ENCODE peak calls at places on chromosomes 12 and 14, in six cellular contexts. P is K562, N is H1, A is GM12878, O is HCT116, C is HepG2. U is an unnamed sample.

GRCh38 chr12:52771088-52771487 is 6.1 kb downstream of the KRT76 start:
- DNase-seq in P (no peak), N (no peak), A (no peak), O (no peak), C (no peak), U (no peak)

GRCh38 chr12:52587563-52587962 is 13.7 kb downstream of the KRT72 start:
- DNase-seq in P (no peak), N (no peak), A (no peak), O (no peak), C (no peak), U (no peak)

GRCh38 chr14:94483729-94484275 is 7.8 kb upstream of the SERPINA9 start:
- DNase-seq in P (no peak), N (no peak), A (no peak), O (no peak), C (no peak), U (no peak)

GRCh38 chr14:69261761-69262331 is 1.9 kb downstream of the GALNT16 start:
- DNase-seq in P (no peak), N (peak; percentile 54), A (no peak), O (no peak), C (peak; percentile 69), U (no peak)

GRCh38 chr12:26803552-26803951 is 29.4 kb downstream of the ITPR2 start:
- DNase-seq in P (no peak), N (no peak), A (no peak), O (no peak), C (no peak), U (no peak)

GRCh38 chr12:22658214-22658613 is 33.2 kb downstream of the ETNK1 start:
- DNase-seq in P (no peak), N (no peak), A (no peak), O (no peak), C (no peak), U (no peak)

GRCh38 chr14:73825551-73826188 is 26.0 kb upstream of the PTGR2 start:
- DNase-seq in P (peak; percentile 80), N (peak; percentile 73), A (peak; percentile 20), O (peak; percentile 76), C (peak; percentile 69), U (peak; percentile 52)

GRCh38 chr14:89365071-89365801 is 51.8 kb downstream of the FOXN3 start:
- DNase-seq in P (no peak), N (no peak), A (peak; percentile 81), O (no peak), C (no peak), U (no peak)

GRCh38 chr12:11553871-11554533 is 95.5 kb upstream of the ETV6 start:
- DNase-seq in P (peak; percentile 47), N (no peak), A (peak; percentile 88), O (peak; percentile 56), C (peak; percentile 34), U (peak; percentile 93)

GRCh38 chr12:118206107-118206412 is 70.1 kb downstream of the PEBP1 start:
- DNase-seq in P (no peak), N (no peak), A (no peak), O (no peak), C (peak; percentile 2), U (no peak)

GRCh38 chr12:127052491-127053232 is 1214.3 kb upstream of the TMEM132C start:
- DNase-seq in P (no peak), N (no peak), A (no peak), O (peak; percentile 94), C (no peak), U (no peak)

GRCh38 chr12:54439521-54440255 is 20.6 kb upstream of the ITGA5 start:
- DNase-seq in P (peak; percentile 58), N (no peak), A (no peak), O (peak; percentile 38), C (peak; percentile 18), U (no peak)

GRCh38 chr12:120820885-120821510 is 83.2 kb downstream of the SPPL3 start:
- DNase-seq in P (no peak), N (no peak), A (no peak), O (no peak), C (no peak), U (no peak)

GRCh38 chr12:57621497-57622292 is 10.5 kb downstream of the ARHGEF25 start:
- DNase-seq in P (peak; percentile 86), N (peak; percentile 87), A (no peak), O (peak; percentile 15), C (no peak), U (no peak)

GRCh38 chr14:101331141-101331525 is 230.2 kb upstream of the DIO3 start:
- DNase-seq in P (no peak), N (no peak), A (no peak), O (no peak), C (no peak), U (no peak)

GRCh38 chr14:30214014-30214413 is 286.4 kb upstream of the PRKD1 start:
- DNase-seq in P (no peak), N (no peak), A (no peak), O (no peak), C (no peak), U (no peak)

GRCh38 chr12:45580570-45580969 is 148.9 kb upstream of the ARID2 start:
- DNase-seq in P (no peak), N (no peak), A (no peak), O (no peak), C (no peak), U (no peak)

DNA sequence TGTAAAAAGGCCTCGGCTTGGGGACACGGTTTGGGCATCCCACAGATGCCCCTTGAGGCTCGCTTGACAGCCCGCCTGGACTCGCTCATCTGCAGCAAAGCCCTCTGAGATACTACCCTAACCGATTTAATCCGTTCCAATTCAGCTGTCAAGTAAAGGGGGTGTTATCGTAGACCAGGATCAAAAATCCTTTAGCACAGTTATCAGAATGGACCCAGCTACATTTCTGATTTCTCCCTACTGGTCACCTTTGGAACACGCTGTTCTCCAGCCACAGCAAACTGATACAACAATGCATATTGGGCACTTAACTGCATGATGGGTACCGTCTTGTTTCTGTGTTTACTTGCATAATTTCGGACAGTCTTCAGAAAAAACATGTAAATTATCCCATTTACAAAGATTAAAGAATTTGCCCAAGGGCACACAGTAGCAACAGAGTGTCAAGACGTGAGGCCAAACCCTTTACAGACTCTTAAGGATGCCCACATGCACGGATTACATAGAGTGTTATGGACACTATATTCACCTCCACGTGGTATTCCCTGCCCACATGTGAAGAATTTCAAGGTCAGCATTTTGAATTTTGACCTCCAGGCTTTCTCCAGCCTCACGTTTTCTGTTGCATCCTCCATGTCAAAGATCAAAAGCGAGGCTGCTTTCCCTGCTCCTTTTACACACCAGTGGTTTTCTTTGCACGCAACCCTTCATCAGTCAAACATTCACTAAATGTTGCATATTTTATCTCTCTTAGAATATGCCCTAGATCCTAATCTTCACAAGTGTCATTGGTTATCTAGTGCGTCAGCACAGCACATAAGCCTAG is 3.2 kb upstream of the DUSP6 start:
- DNase-seq in P (no peak), N (no peak), A (no peak), O (no peak), C (peak; percentile 65), U (no peak)
- TF ChIP-seq YY1 in P (no peak), N (no peak), A (no peak), O (no peak), C (no peak), U (no peak)

GRCh38 chr12:78878447-78878846 is 13.9 kb downstream of the SYT1 start:
- DNase-seq in P (no peak), N (no peak), A (no peak), O (no peak), C (no peak), U (no peak)
- TF ChIP-seq ZNF274 in P (no peak), N (no peak), A (no peak), O (no peak), C (no peak), U (no peak)

GRCh38 chr12:27843714-27844245 is 63.7 kb upstream of the MANSC4 start:
- DNase-seq in P (peak; percentile 23), N (no peak), A (no peak), O (no peak), C (peak; percentile 21), U (no peak)
- TF ChIP-seq YY1 in P (no peak), N (no peak), A (no peak), O (no peak), C (no peak), U (no peak)

GRCh38 chr14:71452987-71453386 is 479.2 kb upstream of the RGS6 start:
- DNase-seq in P (no peak), N (no peak), A (no peak), O (no peak), C (no peak), U (no peak)
- TF ChIP-seq ZNF274 in P (no peak), N (no peak), A (no peak), O (no peak), C (no peak), U (no peak)

GRCh38 chr12:6432991-6433390 is 11.8 kb upstream of the CD27 start:
- DNase-seq in P (no peak), N (no peak), A (no peak), O (no peak), C (no peak), U (no peak)
- TF ChIP-seq YY1 in P (no peak), N (no peak), A (no peak), O (no peak), C (no peak), U (no peak)

GRCh38 chr12:56231184-56231582 is 1.3 kb downstream of the SLC39A5 start:
- DNase-seq in P (no peak), N (no peak), A (no peak), O (no peak), C (no peak), U (no peak)

GRCh38 chr12:56234746-56235436 is 5.0 kb downstream of the SLC39A5 start:
- DNase-seq in P (no peak), N (no peak), A (no peak), O (no peak), C (no peak), U (no peak)

GRCh38 chr12:56229082-56229481 is 769 bp upstream of the SLC39A5 start:
- DNase-seq in P (no peak), N (no peak), A (no peak), O (no peak), C (no peak), U (no peak)

GRCh38 chr12:56229819-56230448 is at the start of gene SLC39A5:
- DNase-seq in P (no peak), N (no peak), A (no peak), O (no peak), C (no peak), U (no peak)

GRCh38 chr12:56230449-56231183 is 765 bp downstream of the SLC39A5 start:
- DNase-seq in P (no peak), N (no peak), A (no peak), O (no peak), C (peak; percentile 93), U (no peak)
- TF ChIP-seq ZNF274 in P (no peak), N (no peak), A (no peak), O (no peak), C (no peak), U (no peak)

GRCh38 chr12:133106253-133106652 is 23.8 kb downstream of the ZNF891 start:
- DNase-seq in P (no peak), N (no peak), A (no peak), O (no peak), C (no peak), U (no peak)
- TF ChIP-seq YY1 in P (no peak), N (no peak), A (no peak), O (no peak), C (no peak), U (no peak)

GRCh38 chr12:122722347-122722746 is 5.7 kb upstream of the HCAR3 start:
- DNase-seq in P (no peak), N (no peak), A (no peak), O (no peak), C (no peak), U (no peak)
- TF ChIP-seq ZNF274 in P (no peak), N (no peak), A (no peak), O (no peak), C (no peak), U (no peak)

GRCh38 chr14:91075553-91075952 is 15.1 kb upstream of the RPS6KA5 start:
- DNase-seq in P (no peak), N (no peak), A (no peak), O (no peak), C (no peak), U (no peak)
- TF ChIP-seq YY1 in P (no peak), N (no peak), A (no peak), O (no peak), C (no peak), U (no peak)

U was measured in NT2/D1.